ENCODE peak calls at places on chromosomes 7 and 10, in seven cellular contexts. F is AG10803, B is HCT116, U is GM19239, J is non-pigmented ciliary epithelial cell, V is thoracic aorta, K is activated T-cell treated with anti-CD3 and anti-CD28 coated beads for 1 hour. Q is an unnamed sample.

GRCh38 chr7:33706666-33707194 is 198.6 kb upstream of the BMPER start:
- DNase-seq in K (no peak), B (no peak), U (no peak), V (no peak), J (no peak), F (peak), Q (no peak)

GRCh38 chr7:149610441-149611011 is 112.9 kb upstream of the ZNF746 start:
- DNase-seq in F (peak), U (no peak), B (no peak), K (no peak), J (no peak), V (no peak), Q (no peak)

GRCh38 chr10:43863859-43864591 is 215.3 kb upstream of the ZNF32 start:
- DNase-seq in F (peak), B (no peak), V (no peak), J (no peak), K (no peak), U (no peak), Q (peak)

GRCh38 chr7:68925241-68925640 is 673.0 kb upstream of the AUTS2 start:
- DNase-seq in U (no peak), K (no peak), J (no peak), B (no peak), V (no peak), F (no peak), Q (no peak)

GRCh38 chr7:5633161-5634106 is 148.0 kb downstream of the RNF216 start:
- DNase-seq in J (no peak), V (no peak), B (no peak), F (no peak), K (no peak), U (no peak), Q (no peak)

GRCh38 chr10:133079836-133080682 is 7.7 kb upstream of the ADGRA1 start:
- DNase-seq in F (no peak), B (no peak), U (no peak), J (no peak), K (no peak), V (no peak), Q (no peak)

GRCh38 chr7:100208911-100209408 is 10.8 kb upstream of the PVRIG start:
- DNase-seq in U (peak), K (no peak), F (no peak), J (no peak), B (no peak), V (no peak), Q (no peak)

GRCh38 chr7:8668627-8669500 is 235.5 kb downstream of the NXPH1 start:
- DNase-seq in K (no peak), J (no peak), U (no peak), B (no peak), F (no peak), V (no peak), Q (no peak)

GRCh38 chr7:134481167-134481566 is 22.3 kb upstream of the AKR1B1 start:
- DNase-seq in K (no peak), J (no peak), U (no peak), B (no peak), F (no peak), V (no peak), Q (no peak)

GRCh38 chr7:101308245-101309085 is 13.1 kb downstream of the IFT22 start:
- DNase-seq in U (no peak), J (no peak), B (no peak), F (peak), K (no peak), V (no peak), Q (peak)

GRCh38 chr10:103395754-103396066 is 565 bp downstream of the ATP5MK start:
- DNase-seq in F (peak), U (no peak), V (no peak), B (no peak), K (no peak), J (no peak), Q (peak)

Q was measured in HTR-8/SVneo.